ENCODE peak calls at places on chromosomes 11 and 22, in six cellular contexts. T is Panc1, K is GM13976, S is cardiac muscle cell, Q is body of pancreas, U is omental fat pad. V is an unnamed sample.

GRCh38 chr11:26556582-26556981 is 15.5 kb downstream of the MUC15 start:
- DNase-seq in T (no peak), K (no peak), S (no peak), Q (no peak), U (no peak), V (no peak)

GRCh38 chr22:42813501-42813900 is 43.6 kb downstream of the ARFGAP3 start:
- DNase-seq in T (no peak), K (no peak), S (no peak), Q (no peak), U (no peak), V (no peak)

GRCh38 chr11:17116121-17116520 is 38.7 kb upstream of the RPS13 start:
- DNase-seq in T (no peak), K (no peak), S (no peak), Q (no peak), U (no peak), V (no peak)

GRCh38 chr22:46854125-46854870 is 91.8 kb downstream of the TBC1D22A start:
- DNase-seq in T (no peak), K (no peak), S (no peak), Q (peak), U (no peak), V (no peak)

GRCh38 chr11:2930705-2931415 is 1.6 kb upstream of the PHLDA2 start:
- DNase-seq in T (peak), K (peak), S (peak), Q (peak), U (no peak), V (peak)

GRCh38 chr11:130042093-130042591 is 27.6 kb upstream of the APLP2 start:
- DNase-seq in T (peak), K (no peak), S (no peak), Q (peak), U (no peak), V (no peak)

GRCh38 chr11:95074806-95075563 is 8.3 kb downstream of the SRSF8 start:
- DNase-seq in T (no peak), K (no peak), S (peak), Q (peak), U (no peak), V (no peak)

GRCh38 chr11:83629775-83630174 is 343.6 kb upstream of the CCDC90B start:
- DNase-seq in T (no peak), K (no peak), S (peak), Q (no peak), U (no peak), V (no peak)

GRCh38 chr11:17256512-17256911 is 20.0 kb upstream of the NUCB2 start:
- DNase-seq in T (no peak), K (no peak), S (no peak), Q (no peak), U (no peak), V (no peak)

GRCh38 chr22:43376765-43377485 is 33.8 kb upstream of the SCUBE1 start:
- DNase-seq in T (no peak), K (no peak), S (no peak), Q (peak), U (no peak), V (peak)

GRCh38 chr11:33912405-33913361 is 20.8 kb upstream of the LMO2 start:
- DNase-seq in T (no peak), K (peak), S (no peak), Q (no peak), U (no peak), V (no peak)

GRCh38 chr22:43270314-43270908 is 72.8 kb downstream of the SCUBE1 start:
- DNase-seq in T (no peak), K (peak), S (no peak), Q (no peak), U (no peak), V (no peak)

GRCh38 chr22:36701941-36702640 is 1.5 kb downstream of the CACNG2 start:
- DNase-seq in T (no peak), K (no peak), S (no peak), Q (no peak), U (no peak), V (no peak)

GRCh38 chr22:36702832-36703210 is 731 bp downstream of the CACNG2 start:
- DNase-seq in T (no peak), K (no peak), S (no peak), Q (no peak), U (no peak), V (no peak)

DNA sequence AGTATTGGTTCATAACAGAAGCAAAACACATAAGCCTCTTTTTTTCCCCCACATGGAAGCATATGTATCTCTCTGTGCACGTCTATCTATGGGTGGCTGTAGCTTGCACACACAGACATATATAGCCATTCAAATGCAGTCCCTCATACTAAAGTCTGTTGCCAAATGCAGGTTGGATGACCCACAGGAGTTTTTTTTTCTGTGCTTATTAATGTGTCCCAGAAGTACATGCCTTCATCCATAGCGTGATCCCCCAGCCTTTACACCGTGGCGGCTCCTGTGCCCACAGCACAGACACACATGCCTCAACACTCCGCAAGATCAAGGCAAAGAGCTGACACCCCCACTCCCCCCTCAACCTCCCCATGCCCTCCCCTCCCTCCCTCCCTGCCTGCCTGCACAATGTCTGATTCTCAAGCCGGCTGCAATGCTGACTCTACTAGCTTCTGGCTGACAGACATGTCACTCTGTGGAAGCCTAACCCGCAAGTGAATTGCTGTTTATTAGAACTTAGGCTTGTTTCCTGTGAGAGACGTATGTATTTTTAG is 2.3 kb downstream of the CACNG2 start:
- DNase-seq in T (no peak), K (no peak), S (no peak), Q (no peak), U (no peak), V (no peak)
- TF ChIP-seq CTCF in T (no peak), K (no peak), S (no peak), Q (no peak), U (no peak), V (no peak)

GRCh38 chr11:44708523-44709280 is 18.1 kb upstream of the TSPAN18 start:
- DNase-seq in T (no peak), K (no peak), S (no peak), Q (no peak), U (no peak), V (no peak)

GRCh38 chr11:44708063-44708462 is 18.7 kb upstream of the TSPAN18 start:
- DNase-seq in T (no peak), K (no peak), S (no peak), Q (peak), U (no peak), V (no peak)

GRCh38 chr11:44709281-44709562 is 17.5 kb upstream of the TSPAN18 start:
- DNase-seq in T (no peak), K (no peak), S (no peak), Q (no peak), U (no peak), V (no peak)

GRCh38 chr11:44709966-44710365 is 16.8 kb upstream of the TSPAN18 start:
- DNase-seq in T (no peak), K (no peak), S (no peak), Q (no peak), U (no peak), V (no peak)

GRCh38 chr11:44707094-44707493 is 19.7 kb upstream of the TSPAN18 start:
- DNase-seq in T (no peak), K (no peak), S (no peak), Q (no peak), U (no peak), V (no peak)
- TF ChIP-seq CTCF in T (no peak), K (no peak), S (no peak), Q (no peak), U (no peak), V (no peak)

DNA sequence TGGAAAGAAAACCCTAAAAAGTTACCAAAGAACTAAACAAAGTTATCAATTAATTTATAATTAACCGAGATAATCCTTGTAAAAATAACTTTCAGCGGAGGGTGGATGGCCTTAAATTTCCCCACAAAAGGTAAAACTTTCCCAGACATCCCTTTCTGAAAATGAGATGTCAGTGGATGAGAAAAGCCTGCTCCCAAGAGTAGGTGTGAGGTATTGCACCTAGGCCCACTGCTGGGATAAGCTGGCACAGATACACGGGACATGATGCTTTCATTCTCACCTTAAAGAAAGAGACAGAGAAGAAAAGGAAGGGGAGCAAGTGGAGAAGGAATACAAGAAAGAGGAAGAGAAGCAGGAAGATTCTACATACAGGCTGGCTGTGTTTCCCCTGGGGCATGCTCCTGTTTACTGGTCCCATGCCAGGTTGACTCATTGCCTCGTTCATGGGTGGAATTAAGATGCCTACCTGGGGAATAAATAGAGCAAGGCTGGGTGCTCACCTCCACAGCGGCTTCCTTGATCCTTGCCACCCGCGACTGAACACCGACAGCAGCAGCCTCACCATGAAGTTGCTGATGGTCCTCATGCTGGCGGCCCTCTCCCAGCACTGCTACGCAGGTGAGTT is at the start of gene SCGB2A2:
- DNase-seq in T (no peak), K (no peak), S (no peak), Q (peak), U (no peak), V (no peak)
- TF ChIP-seq CTCF in T (peak), K (no peak), S (peak), Q (peak), U (no peak), V (peak)

GRCh38 chr11:74397531-74398243 is 546 bp downstream of the PGM2L1 start:
- DNase-seq in T (no peak), K (peak), S (peak), Q (peak), U (no peak), V (peak)
- TF ChIP-seq CTCF in T (no peak), K (no peak), S (no peak), Q (peak), U (no peak), V (no peak)

GRCh38 chr22:20239063-20239950 is 28.8 kb downstream of the RTN4R start:
- DNase-seq in T (no peak), K (no peak), S (no peak), Q (no peak), U (no peak), V (peak)

GRCh38 chr22:20237480-20238440 is 30.4 kb downstream of the RTN4R start:
- DNase-seq in T (no peak), K (no peak), S (no peak), Q (peak), U (no peak), V (peak)

GRCh38 chr22:20240900-20241299 is 27.2 kb downstream of the RTN4R start:
- DNase-seq in T (no peak), K (no peak), S (no peak), Q (no peak), U (no peak), V (no peak)

GRCh38 chr22:20239951-20240773 is 28.0 kb downstream of the RTN4R start:
- DNase-seq in T (no peak), K (no peak), S (no peak), Q (no peak), U (no peak), V (no peak)

GRCh38 chr22:20238567-20239062 is 29.5 kb downstream of the RTN4R start:
- DNase-seq in T (no peak), K (peak), S (peak), Q (peak), U (no peak), V (peak)
- TF ChIP-seq CTCF in T (peak), K (peak), S (peak), Q (peak), U (no peak), V (peak)

DNA sequence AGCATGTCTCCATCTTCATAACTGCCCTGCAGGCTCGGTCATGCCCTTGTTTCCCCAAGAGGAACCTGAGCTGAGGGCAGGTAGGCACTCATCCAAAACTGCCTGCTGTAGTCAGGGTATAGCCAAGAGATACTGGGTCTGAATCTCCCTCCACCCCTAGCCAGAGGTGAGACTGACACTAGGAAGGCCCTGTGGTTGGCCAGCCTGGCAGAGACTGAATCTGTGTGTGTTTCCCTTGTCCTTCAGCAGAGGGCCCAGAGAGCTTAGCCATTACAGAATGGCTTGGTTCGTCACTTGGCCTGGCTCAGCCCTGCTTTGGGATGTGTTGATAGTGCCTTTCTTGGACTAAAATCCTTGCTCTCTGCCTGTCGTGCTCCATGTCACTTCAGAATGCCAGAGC is 79.3 kb upstream of the SUSD2 start:
- DNase-seq in T (no peak), K (no peak), S (no peak), Q (no peak), U (no peak), V (no peak)
- TF ChIP-seq CTCF in T (no peak), K (no peak), S (no peak), Q (no peak), U (no peak), V (no peak)

GRCh38 chr11:117823294-117823940 is 1.1 kb downstream of the FXYD2 start:
- DNase-seq in T (no peak), K (peak), S (no peak), Q (peak), U (peak), V (peak)
- TF ChIP-seq CTCF in T (no peak), K (no peak), S (peak), Q (peak), U (no peak), V (peak)

DNA sequence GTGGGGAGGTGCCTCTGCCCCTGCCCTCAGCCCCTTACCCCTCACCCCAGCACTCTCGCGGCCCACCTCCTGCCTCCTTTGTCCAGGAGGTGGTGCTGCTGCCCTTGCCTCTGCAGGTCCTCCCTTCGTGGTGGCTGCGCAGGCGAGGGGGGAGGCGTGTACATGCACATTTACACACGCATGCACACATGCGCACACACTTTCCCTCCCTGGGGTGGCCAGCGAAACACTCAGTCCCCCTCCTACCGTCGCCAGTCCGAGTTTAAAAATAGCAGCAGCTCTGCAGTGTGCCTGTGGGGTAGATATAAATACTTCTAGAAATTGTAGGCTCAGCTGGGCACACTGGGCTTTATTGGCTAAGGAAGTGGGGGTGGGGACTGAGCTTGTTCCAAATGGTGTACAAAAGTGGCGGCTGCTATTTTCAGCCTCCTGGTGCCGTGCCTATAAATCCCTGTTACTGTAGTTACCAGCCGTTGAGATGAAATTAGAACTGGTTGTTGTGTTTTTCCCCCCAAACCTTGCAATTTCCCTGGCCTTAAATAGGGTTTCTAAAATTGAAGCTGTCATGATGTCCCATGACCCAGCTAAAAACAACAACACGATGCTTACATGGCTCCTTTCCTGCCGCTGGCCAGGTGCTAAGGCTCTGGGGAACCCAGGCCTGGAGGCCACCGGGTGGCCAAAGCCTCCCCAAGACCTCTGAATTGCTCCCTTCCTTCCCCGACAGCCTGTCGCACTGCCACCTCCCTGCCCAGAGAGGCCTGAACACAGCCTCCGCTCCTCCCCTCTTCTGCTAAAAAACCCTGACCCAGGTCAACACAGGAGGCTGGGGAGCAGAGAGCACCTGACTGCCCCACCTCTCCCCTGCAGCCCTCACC is 12.4 kb downstream of the PICK1 start:
- DNase-seq in T (no peak), K (no peak), S (peak), Q (no peak), U (no peak), V (no peak)
- TF ChIP-seq CTCF in T (peak), K (no peak), S (peak), Q (no peak), U (no peak), V (no peak)